ENCODE peak calls at places on chromosomes 11 and 22, in seven cellular contexts. One of them, this sample, is unnamed.

GRCh38 chr11:69472766-69473519 is 8.5 kb upstream of the LINC01488 start:
- DNase-seq in heart left ventricle: peak; percentile 14
- DNase-seq in A549: no peak
- DNase-seq in adrenal gland: no peak
- DNase-seq in thyroid gland: no peak
- DNase-seq in SJSA1: no peak
- DNase-seq in adipocyte: no peak
- DNase-seq in this sample: no peak

GRCh38 chr11:119356349-119357031 is 10.0 kb upstream of the MFRP start:
- DNase-seq in heart left ventricle: peak; percentile 89
- DNase-seq in A549: peak; percentile 70
- DNase-seq in adrenal gland: peak; percentile 89
- DNase-seq in thyroid gland: peak; percentile 86
- DNase-seq in SJSA1: peak; percentile 56
- DNase-seq in adipocyte: peak; percentile 93
- DNase-seq in this sample: no peak

GRCh38 chr22:50469377-50470305 is 5.2 kb downstream of the SBF1 start:
- DNase-seq in heart left ventricle: no peak
- DNase-seq in A549: no peak
- DNase-seq in adrenal gland: peak; percentile 79
- DNase-seq in thyroid gland: peak; percentile 74
- DNase-seq in SJSA1: peak; percentile 24
- DNase-seq in adipocyte: no peak
- DNase-seq in this sample: peak; percentile 62

GRCh38 chr11:132499661-132500060 is 1032.6 kb downstream of the OPCML start:
- DNase-seq in heart left ventricle: no peak
- DNase-seq in A549: no peak
- DNase-seq in adrenal gland: no peak
- DNase-seq in thyroid gland: no peak
- DNase-seq in SJSA1: no peak
- DNase-seq in adipocyte: no peak
- DNase-seq in this sample: no peak

GRCh38 chr11:40281055-40281580 is 1178.3 kb downstream of the LRRC4C start:
- DNase-seq in heart left ventricle: no peak
- DNase-seq in A549: no peak
- DNase-seq in adrenal gland: no peak
- DNase-seq in thyroid gland: no peak
- DNase-seq in SJSA1: no peak
- DNase-seq in adipocyte: no peak
- DNase-seq in this sample: no peak

GRCh38 chr11:60919320-60919719 is 4.9 kb upstream of the TMEM132A start:
- DNase-seq in heart left ventricle: no peak
- DNase-seq in A549: no peak
- DNase-seq in adrenal gland: no peak
- DNase-seq in thyroid gland: no peak
- DNase-seq in SJSA1: no peak
- DNase-seq in adipocyte: no peak
- DNase-seq in this sample: no peak

GRCh38 chr22:47121791-47122190 is 359.3 kb downstream of the TBC1D22A start:
- DNase-seq in heart left ventricle: no peak
- DNase-seq in A549: no peak
- DNase-seq in adrenal gland: no peak
- DNase-seq in thyroid gland: no peak
- DNase-seq in SJSA1: no peak
- DNase-seq in adipocyte: no peak
- DNase-seq in this sample: no peak

GRCh38 chr11:102730036-102730815 is 5.5 kb upstream of the MMP8 start:
- DNase-seq in heart left ventricle: no peak
- DNase-seq in A549: no peak
- DNase-seq in adrenal gland: no peak
- DNase-seq in thyroid gland: no peak
- DNase-seq in SJSA1: peak; percentile 1
- DNase-seq in adipocyte: peak; percentile 60
- DNase-seq in this sample: no peak

GRCh38 chr11:28559497-28559896 is 451.3 kb downstream of the METTL15 start:
- DNase-seq in heart left ventricle: no peak
- DNase-seq in A549: no peak
- DNase-seq in adrenal gland: no peak
- DNase-seq in thyroid gland: no peak
- DNase-seq in SJSA1: no peak
- DNase-seq in adipocyte: no peak
- DNase-seq in this sample: no peak

GRCh38 chr22:23837911-23838685 is 708 bp downstream of the DERL3 start:
- DNase-seq in heart left ventricle: peak; percentile 22
- DNase-seq in A549: no peak
- DNase-seq in adrenal gland: no peak
- DNase-seq in thyroid gland: no peak
- DNase-seq in SJSA1: no peak
- DNase-seq in adipocyte: no peak
- DNase-seq in this sample: no peak

GRCh38 chr11:60357771-60358170 is 20.6 kb upstream of the MS4A7 start:
- DNase-seq in heart left ventricle: no peak
- DNase-seq in A549: no peak
- DNase-seq in adrenal gland: no peak
- DNase-seq in thyroid gland: no peak
- DNase-seq in SJSA1: no peak
- DNase-seq in adipocyte: no peak
- DNase-seq in this sample: no peak

GRCh38 chr11:1433977-1434640 is 44.4 kb downstream of the BRSK2 start:
- DNase-seq in heart left ventricle: no peak
- DNase-seq in A549: no peak
- DNase-seq in adrenal gland: no peak
- DNase-seq in thyroid gland: no peak
- DNase-seq in SJSA1: no peak
- DNase-seq in adipocyte: no peak
- DNase-seq in this sample: no peak

GRCh38 chr22:45317551-45318167 is 7.9 kb downstream of the FAM118A start:
- DNase-seq in heart left ventricle: peak; percentile 63
- DNase-seq in A549: peak; percentile 28
- DNase-seq in adrenal gland: peak; percentile 67
- DNase-seq in thyroid gland: peak; percentile 44
- DNase-seq in SJSA1: peak; percentile 64
- DNase-seq in adipocyte: peak; percentile 17
- DNase-seq in this sample: peak; percentile 93

GRCh38 chr11:65556470-65557279 is 1.5 kb downstream of the LTBP3 start:
- DNase-seq in heart left ventricle: no peak
- DNase-seq in A549: peak; percentile 52
- DNase-seq in adrenal gland: peak; percentile 51
- DNase-seq in thyroid gland: no peak
- DNase-seq in SJSA1: no peak
- DNase-seq in adipocyte: no peak
- DNase-seq in this sample: no peak

GRCh38 chr11:65558785-65559509 is 788 bp upstream of the LTBP3 start:
- DNase-seq in heart left ventricle: peak; percentile 84
- DNase-seq in A549: peak; percentile 57
- DNase-seq in adrenal gland: no peak
- DNase-seq in thyroid gland: peak; percentile 70
- DNase-seq in SJSA1: no peak
- DNase-seq in adipocyte: peak; percentile 65
- DNase-seq in this sample: peak; percentile 88

GRCh38 chr11:65555693-65556231 is 2.4 kb downstream of the LTBP3 start:
- DNase-seq in heart left ventricle: peak; percentile 74
- DNase-seq in A549: peak; percentile 84
- DNase-seq in adrenal gland: peak; percentile 94
- DNase-seq in thyroid gland: no peak
- DNase-seq in SJSA1: peak; percentile 97
- DNase-seq in adipocyte: peak; percentile 84
- DNase-seq in this sample: peak; percentile 87

GRCh38 chr11:65558002-65558784 is at the start of gene LTBP3:
- DNase-seq in heart left ventricle: peak; percentile 90
- DNase-seq in A549: peak; percentile 64
- DNase-seq in adrenal gland: peak; percentile 86
- DNase-seq in thyroid gland: peak; percentile 94
- DNase-seq in SJSA1: peak; percentile 91
- DNase-seq in adipocyte: peak; percentile 91
- DNase-seq in this sample: no peak

GRCh38 chr11:65557280-65558001 is 718 bp downstream of the LTBP3 start:
- DNase-seq in heart left ventricle: no peak
- DNase-seq in A549: peak; percentile 48
- DNase-seq in adrenal gland: no peak
- DNase-seq in thyroid gland: no peak
- DNase-seq in SJSA1: no peak
- DNase-seq in adipocyte: no peak
- DNase-seq in this sample: no peak
- H3K4me3 ChIP-seq in heart left ventricle: peak overlapping the region; percentile 65
- H3K4me3 ChIP-seq in A549: peak overlapping the region; percentile 62
- H3K4me3 ChIP-seq in adrenal gland: no peak overlapping the region
- H3K4me3 ChIP-seq in thyroid gland: peak overlapping the region; percentile 20
- H3K4me3 ChIP-seq in SJSA1: peak overlapping the region; percentile 42
- H3K4me3 ChIP-seq in adipocyte: peak overlapping the region; percentile 80
- H3K4me3 ChIP-seq in this sample: peak overlapping the region; percentile 82

DNA sequence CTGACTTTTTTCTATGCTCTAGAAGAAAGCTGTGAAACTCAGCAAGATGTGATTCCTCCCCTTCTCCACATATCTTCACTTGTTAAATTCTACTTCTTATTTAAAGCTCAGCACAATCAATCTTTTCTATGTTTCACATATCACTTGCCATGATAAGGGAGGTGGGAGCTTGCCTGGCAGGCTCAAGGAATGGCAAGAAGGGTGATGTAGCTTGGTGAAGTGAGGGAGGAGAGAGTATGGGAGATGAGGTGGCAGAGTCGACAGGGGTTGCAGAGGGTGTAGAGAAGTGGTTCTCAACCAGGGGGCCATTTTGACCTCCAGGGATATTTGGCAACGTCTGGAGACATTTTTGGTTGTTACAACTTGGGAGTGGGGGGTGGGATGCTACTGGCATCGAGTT is 120.6 kb upstream of the TIMP3 start:
- DNase-seq in heart left ventricle: no peak
- DNase-seq in A549: no peak
- DNase-seq in adrenal gland: no peak
- DNase-seq in thyroid gland: no peak
- DNase-seq in SJSA1: no peak
- DNase-seq in adipocyte: no peak
- DNase-seq in this sample: no peak
- H3K4me1 ChIP-seq in heart left ventricle: no peaks in the 10 kb centered on the region
- H3K4me1 ChIP-seq in A549: no peaks in the 10 kb centered on the region
- H3K4me1 ChIP-seq in adrenal gland: no peaks in the 10 kb centered on the region
- H3K4me1 ChIP-seq in thyroid gland: peaks cover 9% of the 10 kb centered on the region
- H3K4me1 ChIP-seq in SJSA1: peaks cover 15% of the 10 kb centered on the region
- H3K4me1 ChIP-seq in adipocyte: no peaks in the 10 kb centered on the region
- H3K4me1 ChIP-seq in this sample: no peaks in the 10 kb centered on the region

DNA sequence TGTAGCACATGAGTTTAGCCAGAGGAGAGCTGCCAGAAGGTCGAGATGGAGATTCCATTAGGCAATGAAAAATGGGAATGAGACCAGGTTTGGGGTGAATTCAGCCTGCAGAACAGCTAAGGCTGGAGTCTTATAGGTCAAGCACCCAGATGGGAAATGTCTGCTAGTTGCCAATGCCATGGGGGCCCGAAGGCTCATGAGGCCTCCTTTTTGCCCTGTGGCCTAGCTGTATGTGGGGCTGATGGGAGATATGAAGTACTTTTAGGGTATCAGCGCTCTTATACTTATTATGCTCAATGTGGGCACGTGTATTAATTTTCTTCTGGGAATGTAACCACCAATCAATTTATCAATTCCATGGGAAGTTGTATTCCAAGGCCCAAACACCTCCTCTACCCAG is 8.7 kb downstream of the PPFIBP2 start:
- DNase-seq in heart left ventricle: no peak
- DNase-seq in A549: no peak
- DNase-seq in adrenal gland: no peak
- DNase-seq in thyroid gland: no peak
- DNase-seq in SJSA1: no peak
- DNase-seq in adipocyte: no peak
- DNase-seq in this sample: no peak
- H3K4me3 ChIP-seq in heart left ventricle: no peak overlapping the region
- H3K4me3 ChIP-seq in A549: no peak overlapping the region
- H3K4me3 ChIP-seq in adrenal gland: no peak overlapping the region
- H3K4me3 ChIP-seq in thyroid gland: no peak overlapping the region
- H3K4me3 ChIP-seq in SJSA1: no peak overlapping the region
- H3K4me3 ChIP-seq in adipocyte: no peak overlapping the region
- H3K4me3 ChIP-seq in this sample: no peak overlapping the region

GRCh38 chr11:85668157-85668556 is 3.2 kb upstream of the CREBZF start:
- DNase-seq in heart left ventricle: no peak
- DNase-seq in A549: no peak
- DNase-seq in adrenal gland: no peak
- DNase-seq in thyroid gland: no peak
- DNase-seq in SJSA1: no peak
- DNase-seq in adipocyte: no peak
- DNase-seq in this sample: no peak
- H3K4me1 ChIP-seq in heart left ventricle: peaks cover 2% of the 10 kb centered on the region
- H3K4me1 ChIP-seq in A549: peaks cover 6% of the 10 kb centered on the region
- H3K4me1 ChIP-seq in adrenal gland: peaks cover 11% of the 10 kb centered on the region
- H3K4me1 ChIP-seq in thyroid gland: peaks cover 1% of the 10 kb centered on the region
- H3K4me1 ChIP-seq in SJSA1: peaks cover 7% of the 10 kb centered on the region
- H3K4me1 ChIP-seq in adipocyte: peaks cover 5% of the 10 kb centered on the region
- H3K4me1 ChIP-seq in this sample: no peaks in the 10 kb centered on the region

GRCh38 chr11:62921201-62921572 is at the start of gene CHRM1:
- DNase-seq in heart left ventricle: peak; percentile 18
- DNase-seq in A549: no peak
- DNase-seq in adrenal gland: no peak
- DNase-seq in thyroid gland: no peak
- DNase-seq in SJSA1: no peak
- DNase-seq in adipocyte: no peak
- DNase-seq in this sample: no peak

GRCh38 chr11:62923634-62924411 is 2.7 kb upstream of the CHRM1 start:
- DNase-seq in heart left ventricle: peak; percentile 38
- DNase-seq in A549: no peak
- DNase-seq in adrenal gland: no peak
- DNase-seq in thyroid gland: peak; percentile 42
- DNase-seq in SJSA1: no peak
- DNase-seq in adipocyte: no peak
- DNase-seq in this sample: no peak

GRCh38 chr11:62922189-62922589 is 1.0 kb upstream of the CHRM1 start:
- DNase-seq in heart left ventricle: no peak
- DNase-seq in A549: no peak
- DNase-seq in adrenal gland: no peak
- DNase-seq in thyroid gland: no peak
- DNase-seq in SJSA1: no peak
- DNase-seq in adipocyte: no peak
- DNase-seq in this sample: no peak

GRCh38 chr11:62921573-62922188 is 518 bp upstream of the CHRM1 start:
- DNase-seq in heart left ventricle: peak; percentile 14
- DNase-seq in A549: no peak
- DNase-seq in adrenal gland: no peak
- DNase-seq in thyroid gland: peak; percentile 50
- DNase-seq in SJSA1: no peak
- DNase-seq in adipocyte: peak; percentile 15
- DNase-seq in this sample: no peak

GRCh38 chr11:62922653-62923371 is 1.6 kb upstream of the CHRM1 start:
- DNase-seq in heart left ventricle: no peak
- DNase-seq in A549: peak; percentile 59
- DNase-seq in adrenal gland: no peak
- DNase-seq in thyroid gland: no peak
- DNase-seq in SJSA1: no peak
- DNase-seq in adipocyte: no peak
- DNase-seq in this sample: no peak
- H3K4me3 ChIP-seq in heart left ventricle: no peak overlapping the region
- H3K4me3 ChIP-seq in A549: peak overlapping the region; percentile 49
- H3K4me3 ChIP-seq in adrenal gland: no peak overlapping the region
- H3K4me3 ChIP-seq in thyroid gland: no peak overlapping the region
- H3K4me3 ChIP-seq in SJSA1: no peak overlapping the region
- H3K4me3 ChIP-seq in adipocyte: no peak overlapping the region
- H3K4me3 ChIP-seq in this sample: no peak overlapping the region